ENCODE peak calls at places on chromosomes 3 and 15, in five cellular contexts. M is stimulated activated naive CD8-positive, alpha-beta T cell treated with anti-CD3 and anti-CD28 coated beads, Interleukin-15, amount 100 ng/mL, for 72 hours; G is fibroblast of mammary gland; V is left cardiac atrium; B is Calu3. Y is an unnamed sample.

GRCh38 chr15:89409993-89410767 is 75.6 kb upstream of the POLG start:
- DNase-seq in M (no peak), G (no peak), V (no peak), B (no peak), Y (no peak)

GRCh38 chr15:78921940-78922339 is 22.9 kb downstream of the CTSH start:
- DNase-seq in M (no peak), G (no peak), V (no peak), B (no peak), Y (no peak)

GRCh38 chr3:178146406-178146831 is 389.8 kb upstream of the KCNMB2 start:
- DNase-seq in M (no peak), G (no peak), V (no peak), B (no peak), Y (no peak)

GRCh38 chr15:96273317-96274086 is 57.0 kb upstream of the NR2F2 start:
- DNase-seq in M (no peak), G (peak; percentile 100), V (no peak), B (peak; percentile 80), Y (peak; percentile 97)

GRCh38 chr3:156817931-156818765 is 8.0 kb upstream of the LEKR1 start:
- DNase-seq in M (no peak), G (no peak), V (no peak), B (no peak), Y (no peak)

GRCh38 chr3:69250014-69250413 is 127.6 kb upstream of the LMOD3 start:
- DNase-seq in M (peak; percentile 16), G (peak; percentile 60), V (no peak), B (peak; percentile 78), Y (no peak)

GRCh38 chr3:2029559-2029958 is 69.1 kb upstream of the CNTN4 start:
- DNase-seq in M (no peak), G (no peak), V (no peak), B (no peak), Y (no peak)

GRCh38 chr3:126781889-126782491 is 78.0 kb downstream of the CHCHD6 start:
- DNase-seq in M (no peak), G (peak; percentile 95), V (no peak), B (peak; percentile 13), Y (peak; percentile 36)

Y was measured in RWPE1.